ENCODE peak calls at places on chromosome 18, in five cellular contexts. V, U, N, T and G are unnamed samples.
A peak's percentile ranks its signal among the peaks of the same experiment; 100 is the strongest.

GRCh38 chr18:68791801-68792200 is 6.1 kb upstream of the CCDC102B start:
- DNase-seq in V (no peak), U (no peak), N (no peak), T (no peak), G (no peak)

GRCh38 chr18:69469444-69469919 is 68.8 kb downstream of the DOK6 start:
- DNase-seq in V (no peak), U (no peak), N (peak; percentile 45), T (no peak), G (no peak)

GRCh38 chr18:46369323-46369722 is 265.1 kb downstream of the HAUS1 start:
- DNase-seq in V (no peak), U (no peak), N (no peak), T (no peak), G (no peak)

GRCh38 chr18:3151379-3152264 is 68.1 kb downstream of the MYOM1 start:
- DNase-seq in V (no peak), U (no peak), N (no peak), T (no peak), G (peak; percentile 45)

GRCh38 chr18:65146615-65147014 is 604.2 kb upstream of the CDH7 start:
- DNase-seq in V (no peak), U (no peak), N (no peak), T (no peak), G (no peak)

GRCh38 chr18:36688020-36688965 is 140.5 kb downstream of the TPGS2 start:
- DNase-seq in V (peak; percentile 50), U (no peak), N (peak; percentile 52), T (peak; percentile 77), G (peak; percentile 67)

GRCh38 chr18:37563810-37564511 is 1.6 kb downstream of the CELF4 start:
- DNase-seq in V (no peak), U (peak; percentile 5), N (no peak), T (no peak), G (no peak)

GRCh38 chr18:12515550-12515949 is 107.8 kb downstream of the PRELID3A start:
- DNase-seq in V (no peak), U (no peak), N (no peak), T (no peak), G (no peak)

GRCh38 chr18:58087928-58088722 is 44.1 kb downstream of the NEDD4L start:
- DNase-seq in V (no peak), U (no peak), N (no peak), T (peak; percentile 77), G (peak; percentile 57)

GRCh38 chr18:13268035-13268700 is 49.6 kb downstream of the LDLRAD4 start:
- DNase-seq in V (peak; percentile 45), U (no peak), N (no peak), T (no peak), G (no peak)

GRCh38 chr18:36758623-36759022 is 70.2 kb downstream of the TPGS2 start:
- DNase-seq in V (peak; percentile 33), U (no peak), N (no peak), T (no peak), G (no peak)

GRCh38 chr18:29305516-29305915 is 1128.6 kb upstream of the CDH2 start:
- DNase-seq in V (no peak), U (no peak), N (no peak), T (no peak), G (no peak)

GRCh38 chr18:52945552-52945951 is 605.6 kb downstream of the DCC start:
- DNase-seq in V (no peak), U (no peak), N (no peak), T (no peak), G (no peak)

GRCh38 chr18:7729858-7730257 is 162.7 kb downstream of the PTPRM start:
- DNase-seq in V (no peak), U (no peak), N (no peak), T (no peak), G (no peak)

GRCh38 chr18:78973357-78974083 is 6.1 kb upstream of the SALL3 start:
- DNase-seq in V (no peak), U (no peak), N (no peak), T (no peak), G (no peak)

GRCh38 chr18:21309248-21309647 is 67.2 kb downstream of the GREB1L start:
- DNase-seq in V (peak; percentile 25), U (no peak), N (no peak), T (no peak), G (no peak)

GRCh38 chr18:12313530-12314245 is 5.6 kb downstream of the TUBB6 start:
- DNase-seq in V (no peak), U (no peak), N (no peak), T (no peak), G (no peak)

GRCh38 chr18:73594749-73595148 is 552.9 kb downstream of the FBXO15 start:
- DNase-seq in V (peak; percentile 33), U (no peak), N (no peak), T (no peak), G (no peak)

GRCh38 chr18:54762386-54762785 is 65.9 kb upstream of the RAB27B start:
- DNase-seq in V (no peak), U (no peak), N (no peak), T (no peak), G (no peak)

GRCh38 chr18:33744032-33744697 is 166.1 kb downstream of the ASXL3 start:
- DNase-seq in V (no peak), U (no peak), N (no peak), T (no peak), G (no peak)

GRCh38 chr18:13500227-13500865 is 226.0 kb downstream of the FAM210A start:
- DNase-seq in V (peak; percentile 51), U (no peak), N (no peak), T (no peak), G (peak; percentile 41)

GRCh38 chr18:35122586-35123224 is 81.5 kb downstream of the MAPRE2 start:
- DNase-seq in V (peak; percentile 51), U (no peak), N (no peak), T (no peak), G (no peak)

GRCh38 chr18:35484034-35484433 is 13.7 kb downstream of the INO80C start:
- DNase-seq in V (no peak), U (no peak), N (no peak), T (no peak), G (no peak)

GRCh38 chr18:13823707-13824395 is at the start of gene MC5R:
- DNase-seq in V (peak; percentile 59), U (peak; percentile 91), N (no peak), T (peak; percentile 76), G (peak; percentile 61)

GRCh38 chr18:68034293-68034692 is 517.8 kb upstream of the DSEL start:
- DNase-seq in V (no peak), U (no peak), N (no peak), T (no peak), G (no peak)

GRCh38 chr18:8260319-8260718 is 348.9 kb upstream of the RAB12 start:
- DNase-seq in V (no peak), U (no peak), N (no peak), T (no peak), G (no peak)

GRCh38 chr18:28189400-28190239 is 12.7 kb upstream of the CDH2 start:
- DNase-seq in V (no peak), U (no peak), N (peak; percentile 23), T (peak; percentile 52), G (no peak)

GRCh38 chr18:55503167-55503820 is 84.7 kb downstream of the TCF4 start:
- DNase-seq in V (no peak), U (no peak), N (no peak), T (no peak), G (no peak)

GRCh38 chr18:37662546-37663339 is 97.1 kb upstream of the CELF4 start:
- DNase-seq in V (no peak), U (no peak), N (no peak), T (no peak), G (no peak)

GRCh38 chr18:2179498-2180183 is 391.7 kb downstream of the METTL4 start:
- DNase-seq in V (no peak), U (no peak), N (no peak), T (no peak), G (no peak)

GRCh38 chr18:67217551-67218166 is 298.9 kb downstream of the DSEL start:
- DNase-seq in V (peak; percentile 29), U (no peak), N (peak; percentile 15), T (peak; percentile 73), G (peak; percentile 25)

GRCh38 chr18:10142496-10143160 is 228.8 kb downstream of the VAPA start:
- DNase-seq in V (no peak), U (no peak), N (no peak), T (no peak), G (peak; percentile 30)

GRCh38 chr18:21826196-21826595 is 85.6 kb downstream of the MIB1 start:
- DNase-seq in V (no peak), U (no peak), N (no peak), T (no peak), G (peak; percentile 26)

GRCh38 chr18:78213365-78213994 is 766.1 kb upstream of the SALL3 start:
- DNase-seq in V (peak; percentile 79), U (no peak), N (no peak), T (no peak), G (no peak)

GRCh38 chr18:26656944-26657536 is 108.7 kb upstream of the KCTD1 start:
- DNase-seq in V (peak; percentile 84), U (peak; percentile 91), N (no peak), T (peak; percentile 59), G (peak; percentile 59)

GRCh38 chr18:50695431-50696176 is 124.2 kb downstream of the MRO start:
- DNase-seq in V (peak; percentile 42), U (no peak), N (no peak), T (no peak), G (no peak)

GRCh38 chr18:3593381-3593903 is 143.5 kb downstream of the TGIF1 start:
- DNase-seq in V (no peak), U (no peak), N (no peak), T (no peak), G (peak; percentile 63)

GRCh38 chr18:51196811-51197660 is 445 bp downstream of the MEX3C start:
- DNase-seq in V (peak; percentile 74), U (peak; percentile 94), N (no peak), T (peak; percentile 70), G (no peak)

DNA sequence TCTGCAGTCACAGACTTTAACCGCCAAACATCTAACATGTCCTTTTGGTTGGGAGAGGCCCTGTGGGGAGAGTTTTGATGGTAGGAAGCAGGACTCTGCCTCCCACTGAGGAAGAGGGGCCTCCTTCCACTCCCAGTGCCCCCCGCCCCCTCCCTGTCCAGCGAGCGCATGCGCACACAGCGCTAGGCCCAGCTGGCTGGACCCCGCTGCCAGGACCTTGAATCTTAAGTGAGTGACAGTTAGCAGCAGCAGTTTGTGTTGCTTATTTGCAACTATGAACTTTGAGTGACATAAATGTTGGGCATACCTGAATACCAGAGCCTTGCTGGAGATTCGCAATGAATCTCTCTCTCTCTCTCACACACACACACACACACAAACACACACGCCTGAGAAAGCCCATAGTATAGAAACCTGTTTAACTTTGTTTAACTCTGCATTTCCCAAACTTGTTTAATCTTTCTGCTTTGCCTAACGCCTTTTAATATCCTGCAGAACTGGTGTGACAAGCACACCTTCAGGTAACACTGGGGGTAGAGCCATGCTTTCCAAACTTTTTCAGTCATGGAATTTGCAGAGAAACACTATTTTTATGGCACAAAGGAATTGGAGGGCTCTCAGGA is 134.6 kb upstream of the SMAD2 start:
- DNase-seq in V (no peak), U (no peak), N (no peak), T (no peak), G (no peak)
- H3K27ac ChIP-seq in V (no peak overlapping the region), U (no peak overlapping the region), N (no peak overlapping the region), T (no peak overlapping the region), G (no peak overlapping the region)

GRCh38 chr18:74963820-74964446 is 245.0 kb downstream of the PTGR3 start:
- DNase-seq in V (peak; percentile 55), U (no peak), N (peak; percentile 33), T (no peak), G (peak; percentile 2)
- TF ChIP-seq CTCF in V (no peak), U (no peak), N (peak; percentile 54), T (peak; percentile 39), G (no peak)

GRCh38 chr18:23852236-23853045 is 162.1 kb upstream of the TTC39C start:
- DNase-seq in V (no peak), U (no peak), N (no peak), T (no peak), G (no peak)
- H3K27ac ChIP-seq in V (no peak overlapping the region), U (no peak overlapping the region), N (no peak overlapping the region), T (no peak overlapping the region), G (no peak overlapping the region)

GRCh38 chr18:6257950-6258349 is 156.8 kb downstream of the L3MBTL4 start:
- DNase-seq in V (no peak), U (no peak), N (no peak), T (no peak), G (no peak)
- TF ChIP-seq CTCF in V (no peak), U (no peak), N (no peak), T (no peak), G (no peak)